ENCODE peak calls at places on chromosomes 16 and 17, in five cellular contexts. One of them, this sample, is unnamed.

GRCh38 chr17:74442670-74443515 is 11.0 kb downstream of the GPRC5C start:
- DNase-seq in IMR-90: no peak
- DNase-seq in breast epithelium: peak; percentile 88
- DNase-seq in heart left ventricle: peak; percentile 90
- DNase-seq in HCT116: peak; percentile 89
- DNase-seq in this sample: no peak

GRCh38 chr16:27237229-27238015 is 31.1 kb downstream of the NSMCE1 start:
- DNase-seq in heart left ventricle: peak; percentile 33
- DNase-seq in breast epithelium: peak; percentile 75
- DNase-seq in HCT116: no peak
- DNase-seq in IMR-90: no peak
- DNase-seq in this sample: no peak

GRCh38 chr17:75748706-75749105 is 16.3 kb downstream of the GALK1 start:
- DNase-seq in HCT116: no peak
- DNase-seq in heart left ventricle: no peak
- DNase-seq in breast epithelium: no peak
- DNase-seq in IMR-90: no peak
- DNase-seq in this sample: no peak

GRCh38 chr16:69150146-69150865 is 17.9 kb downstream of the UTP4 start:
- DNase-seq in breast epithelium: no peak
- DNase-seq in heart left ventricle: peak; percentile 46
- DNase-seq in IMR-90: peak; percentile 81
- DNase-seq in HCT116: peak; percentile 55
- DNase-seq in this sample: no peak

GRCh38 chr17:73748521-73748920 is 104.3 kb upstream of the SDK2 start:
- DNase-seq in heart left ventricle: no peak
- DNase-seq in HCT116: no peak
- DNase-seq in breast epithelium: no peak
- DNase-seq in IMR-90: no peak
- DNase-seq in this sample: no peak

GRCh38 chr16:2280981-2281542 is 13.1 kb upstream of the RNPS1 start:
- DNase-seq in breast epithelium: no peak
- DNase-seq in IMR-90: no peak
- DNase-seq in HCT116: no peak
- DNase-seq in heart left ventricle: no peak
- DNase-seq in this sample: no peak

GRCh38 chr16:46972429-46972970 is 974 bp downstream of the DNAJA2 start:
- DNase-seq in HCT116: no peak
- DNase-seq in IMR-90: peak; percentile 32
- DNase-seq in heart left ventricle: no peak
- DNase-seq in breast epithelium: peak; percentile 21
- DNase-seq in this sample: no peak

GRCh38 chr17:33124871-33125551 is 133.4 kb downstream of the SPACA3 start:
- DNase-seq in IMR-90: no peak
- DNase-seq in breast epithelium: no peak
- DNase-seq in heart left ventricle: no peak
- DNase-seq in HCT116: no peak
- DNase-seq in this sample: no peak

GRCh38 chr17:61065263-61065773 is 334.3 kb upstream of the TBX2 start:
- DNase-seq in breast epithelium: no peak
- DNase-seq in HCT116: no peak
- DNase-seq in heart left ventricle: no peak
- DNase-seq in IMR-90: peak; percentile 36
- DNase-seq in this sample: no peak

GRCh38 chr17:14741516-14741915 is 440.6 kb downstream of the HS3ST3B1 start:
- DNase-seq in HCT116: no peak
- DNase-seq in IMR-90: peak; percentile 52
- DNase-seq in breast epithelium: no peak
- DNase-seq in heart left ventricle: no peak
- DNase-seq in this sample: no peak

GRCh38 chr17:74816883-74817620 is 40.9 kb upstream of the NAT9 start:
- DNase-seq in HCT116: no peak
- DNase-seq in heart left ventricle: no peak
- DNase-seq in IMR-90: no peak
- DNase-seq in breast epithelium: no peak
- DNase-seq in this sample: no peak

GRCh38 chr16:89130448-89130847 is 36.8 kb downstream of the ACSF3 start:
- DNase-seq in heart left ventricle: no peak
- DNase-seq in breast epithelium: no peak
- DNase-seq in HCT116: no peak
- DNase-seq in IMR-90: no peak
- DNase-seq in this sample: no peak

GRCh38 chr16:30740364-30741251 is 7.6 kb upstream of the PHKG2 start:
- DNase-seq in heart left ventricle: peak; percentile 82
- DNase-seq in breast epithelium: peak; percentile 96
- DNase-seq in HCT116: peak; percentile 87
- DNase-seq in IMR-90: peak; percentile 55
- DNase-seq in this sample: no peak

GRCh38 chr16:86120201-86120981 is 221.4 kb downstream of the IRF8 start:
- DNase-seq in heart left ventricle: no peak
- DNase-seq in HCT116: no peak
- DNase-seq in IMR-90: peak; percentile 41
- DNase-seq in breast epithelium: no peak
- DNase-seq in this sample: no peak

GRCh38 chr17:78889525-78889924 is 13.5 kb downstream of the CEP295NL start:
- DNase-seq in heart left ventricle: no peak
- DNase-seq in IMR-90: no peak
- DNase-seq in HCT116: no peak
- DNase-seq in breast epithelium: no peak
- DNase-seq in this sample: no peak

GRCh38 chr17:9273334-9274118 is 252.2 kb downstream of the NTN1 start:
- DNase-seq in heart left ventricle: peak; percentile 37
- DNase-seq in IMR-90: peak; percentile 52
- DNase-seq in HCT116: no peak
- DNase-seq in breast epithelium: no peak
- DNase-seq in this sample: no peak

GRCh38 chr17:50659220-50659619 is 24.5 kb downstream of the ABCC3 start:
- DNase-seq in IMR-90: no peak
- DNase-seq in heart left ventricle: no peak
- DNase-seq in breast epithelium: no peak
- DNase-seq in HCT116: no peak
- DNase-seq in this sample: no peak

GRCh38 chr17:76082326-76083251 is 3.6 kb downstream of the ZACN start:
- DNase-seq in breast epithelium: no peak
- DNase-seq in IMR-90: no peak
- DNase-seq in heart left ventricle: no peak
- DNase-seq in HCT116: no peak
- DNase-seq in this sample: no peak

GRCh38 chr16:81560979-81561657 is 116.5 kb downstream of the CMIP start:
- DNase-seq in IMR-90: peak; percentile 44
- DNase-seq in heart left ventricle: no peak
- DNase-seq in breast epithelium: no peak
- DNase-seq in HCT116: no peak
- DNase-seq in this sample: no peak

GRCh38 chr16:3458852-3459361 is 15.4 kb downstream of the NAA60 start:
- DNase-seq in heart left ventricle: no peak
- DNase-seq in IMR-90: peak; percentile 15
- DNase-seq in breast epithelium: no peak
- DNase-seq in HCT116: no peak
- DNase-seq in this sample: no peak

GRCh38 chr16:49821614-49822282 is 34.2 kb downstream of the ZNF423 start:
- DNase-seq in HCT116: no peak
- DNase-seq in heart left ventricle: no peak
- DNase-seq in breast epithelium: no peak
- DNase-seq in IMR-90: no peak
- DNase-seq in this sample: no peak

GRCh38 chr17:41734139-41734948 is at the start of gene HAP1:
- DNase-seq in HCT116: no peak
- DNase-seq in heart left ventricle: no peak
- DNase-seq in IMR-90: peak; percentile 8
- DNase-seq in breast epithelium: no peak
- DNase-seq in this sample: no peak
- TF ChIP-seq POLR2A in HCT116: peak; percentile 66
- TF ChIP-seq POLR2A in heart left ventricle: no peak
- TF ChIP-seq POLR2A in IMR-90: peak; percentile 71
- TF ChIP-seq POLR2A in breast epithelium: no peak
- TF ChIP-seq POLR2A in this sample: no peak

DNA sequence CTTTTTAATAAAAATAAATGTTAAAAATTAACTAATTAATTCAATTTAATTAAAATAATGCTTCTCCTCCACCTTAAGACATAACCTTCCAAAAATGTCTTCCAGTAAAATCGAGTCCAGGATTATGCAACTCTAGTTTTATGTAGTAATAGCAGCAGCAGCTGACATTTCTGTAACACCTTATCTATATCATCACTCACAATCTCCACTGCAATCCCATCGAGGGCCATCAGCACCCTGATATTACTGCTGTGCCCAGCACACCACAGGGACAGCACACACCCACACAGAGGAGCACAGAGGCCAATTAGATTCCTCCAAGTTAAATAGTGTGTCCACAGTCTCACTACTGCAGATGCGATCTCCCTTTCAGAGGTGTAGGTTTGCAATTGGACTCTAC is 2.9 kb downstream of the RPH3AL start:
- DNase-seq in heart left ventricle: no peak
- DNase-seq in breast epithelium: no peak
- DNase-seq in IMR-90: no peak
- DNase-seq in HCT116: no peak
- DNase-seq in this sample: no peak
- H3K4me1 ChIP-seq in heart left ventricle: peaks cover 48% of the 10 kb centered on the region
- H3K4me1 ChIP-seq in breast epithelium: peaks cover 11% of the 10 kb centered on the region
- H3K4me1 ChIP-seq in IMR-90: peaks cover 2% of the 10 kb centered on the region
- H3K4me1 ChIP-seq in HCT116: peaks cover 41% of the 10 kb centered on the region
- H3K4me1 ChIP-seq in this sample: peaks cover 43% of the 10 kb centered on the region

GRCh38 chr17:7476951-7477350 is 2.5 kb downstream of the ZBTB4 start:
- DNase-seq in HCT116: no peak
- DNase-seq in IMR-90: no peak
- DNase-seq in heart left ventricle: no peak
- DNase-seq in breast epithelium: no peak
- DNase-seq in this sample: no peak

GRCh38 chr17:7476474-7476873 is 3.0 kb downstream of the ZBTB4 start:
- DNase-seq in HCT116: no peak
- DNase-seq in breast epithelium: peak; percentile 57
- DNase-seq in heart left ventricle: no peak
- DNase-seq in IMR-90: peak; percentile 76
- DNase-seq in this sample: no peak

GRCh38 chr17:7478276-7479138 is 924 bp downstream of the ZBTB4 start:
- DNase-seq in breast epithelium: no peak
- DNase-seq in heart left ventricle: peak; percentile 63
- DNase-seq in HCT116: no peak
- DNase-seq in IMR-90: peak; percentile 18
- DNase-seq in this sample: no peak

GRCh38 chr17:7477392-7478275 is 1.8 kb downstream of the ZBTB4 start:
- DNase-seq in breast epithelium: peak; percentile 56
- DNase-seq in heart left ventricle: peak; percentile 44
- DNase-seq in HCT116: no peak
- DNase-seq in IMR-90: peak; percentile 95
- DNase-seq in this sample: no peak

DNA sequence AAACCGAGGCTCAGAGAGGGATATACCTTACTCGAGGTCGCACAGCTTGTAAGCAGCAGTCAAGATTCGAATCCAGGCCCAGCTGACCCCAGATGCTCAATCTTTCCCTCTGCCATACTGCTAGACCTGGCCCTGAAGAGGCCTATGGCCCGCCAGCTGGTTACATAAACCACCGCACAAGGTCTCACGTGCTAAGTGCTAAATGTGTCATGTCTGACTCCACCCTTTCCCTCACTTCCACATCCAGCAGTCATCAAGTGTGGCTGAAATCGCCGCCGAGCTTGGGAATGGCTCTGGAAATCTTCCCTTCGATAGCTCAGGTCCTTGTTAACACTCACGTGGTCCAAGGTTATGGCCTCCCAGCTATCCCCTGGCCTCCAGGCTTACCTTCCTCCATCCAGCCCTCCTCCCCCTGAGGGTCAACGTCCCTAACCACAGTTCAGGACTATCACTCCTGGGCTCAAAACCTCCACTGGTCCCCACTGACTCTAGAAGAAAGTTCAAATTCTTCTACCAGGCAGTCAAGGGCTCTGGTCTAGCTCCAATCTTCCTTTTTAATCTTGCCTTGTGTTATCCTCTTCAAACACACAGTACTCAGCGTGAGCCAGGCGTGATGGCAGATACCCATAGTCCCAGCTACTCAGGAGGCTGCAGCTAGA is 3.5 kb downstream of the ZBTB4 start:
- DNase-seq in heart left ventricle: peak; percentile 64
- DNase-seq in IMR-90: peak; percentile 41
- DNase-seq in breast epithelium: no peak
- DNase-seq in HCT116: no peak
- DNase-seq in this sample: no peak
- TF ChIP-seq POLR2A in heart left ventricle: no peak
- TF ChIP-seq POLR2A in IMR-90: no peak
- TF ChIP-seq POLR2A in breast epithelium: no peak
- TF ChIP-seq POLR2A in HCT116: no peak
- TF ChIP-seq POLR2A in this sample: no peak

GRCh38 chr17:82100502-82101298 is 2.7 kb upstream of the FASN start:
- DNase-seq in breast epithelium: peak; percentile 74
- DNase-seq in IMR-90: no peak
- DNase-seq in heart left ventricle: no peak
- DNase-seq in HCT116: no peak
- DNase-seq in this sample: no peak
- H3K4me1 ChIP-seq in breast epithelium: peaks cover 57% of the 10 kb centered on the region
- H3K4me1 ChIP-seq in IMR-90: peaks cover 14% of the 10 kb centered on the region
- H3K4me1 ChIP-seq in heart left ventricle: peaks cover 18% of the 10 kb centered on the region
- H3K4me1 ChIP-seq in HCT116: peaks cover 66% of the 10 kb centered on the region
- H3K4me1 ChIP-seq in this sample: peaks cover 77% of the 10 kb centered on the region

DNA sequence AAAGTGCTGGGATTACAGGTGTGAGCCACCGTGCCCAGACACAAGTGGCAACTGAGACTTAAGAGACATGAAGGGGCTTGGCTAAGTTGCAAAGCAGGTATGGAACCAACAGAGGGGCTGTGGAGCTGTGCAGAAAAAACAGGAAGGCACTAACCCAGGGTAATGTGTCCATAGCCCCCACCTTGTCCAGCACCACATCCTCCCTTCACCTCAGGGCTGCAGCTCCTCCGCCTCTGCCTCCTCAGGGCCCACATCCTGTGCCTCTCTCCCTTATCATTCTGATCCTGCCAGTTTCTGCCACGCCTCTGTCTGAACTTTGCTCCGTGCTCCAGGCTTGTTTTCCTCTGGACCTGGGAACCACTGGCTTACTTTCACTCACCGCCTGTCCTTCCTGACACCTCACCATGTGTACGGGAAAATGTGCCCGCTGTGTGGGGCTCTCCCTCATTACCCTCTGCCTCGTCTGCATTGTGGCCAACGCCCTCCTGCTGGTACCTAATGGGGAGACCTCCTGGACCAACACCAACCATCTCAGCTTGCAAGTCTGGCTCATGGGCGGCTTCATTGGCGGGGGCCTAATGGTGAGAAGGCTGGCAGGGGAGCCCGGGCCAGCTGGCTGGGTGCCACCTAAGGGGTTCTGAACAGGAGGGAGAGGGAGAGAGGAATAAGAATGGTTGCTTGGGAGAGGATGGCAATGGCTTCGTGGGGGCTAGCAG is at the start of gene TM4SF5:
- DNase-seq in IMR-90: no peak
- DNase-seq in heart left ventricle: no peak
- DNase-seq in HCT116: no peak
- DNase-seq in breast epithelium: no peak
- DNase-seq in this sample: no peak
- TF ChIP-seq POLR2A in IMR-90: no peak
- TF ChIP-seq POLR2A in heart left ventricle: no peak
- TF ChIP-seq POLR2A in HCT116: no peak
- TF ChIP-seq POLR2A in breast epithelium: no peak
- TF ChIP-seq POLR2A in this sample: no peak

This sample was measured in vagina.